ENCODE peak calls at places on chromosome 17, in five cellular contexts. E is GM12878, P is endothelial cell of umbilical vein, B is A549, U is HepG2. R is an unnamed sample.
A peak's percentile ranks its signal among the peaks of the same experiment; 100 is the strongest.

GRCh38 chr17:42118545-42118944 is 2.6 kb downstream of the KAT2A start:
- DNase-seq in U (peak; percentile 52), P (peak; percentile 34), B (peak; percentile 84), E (no peak), R (peak; percentile 58)

GRCh38 chr17:59357929-59358328 is 26.5 kb downstream of the YPEL2 start:
- DNase-seq in E (no peak), B (no peak), P (no peak), U (no peak), R (no peak)

GRCh38 chr17:29714146-29714545 is 91.4 kb upstream of the CORO6 start:
- DNase-seq in P (no peak), B (no peak), U (no peak), E (no peak), R (no peak)

GRCh38 chr17:50045154-50045553 is 10.8 kb upstream of the ITGA3 start:
- DNase-seq in U (no peak), B (no peak), P (no peak), E (no peak), R (no peak)

GRCh38 chr17:6070895-6071511 is 824 bp downstream of the WSCD1 start:
- DNase-seq in B (peak; percentile 38), E (no peak), U (no peak), P (peak; percentile 45), R (no peak)

GRCh38 chr17:67605259-67605912 is 112.3 kb upstream of the NOL11 start:
- DNase-seq in P (no peak), E (no peak), U (no peak), B (no peak), R (no peak)

GRCh38 chr17:36594626-36595401 is 3.1 kb downstream of the DHRS11 start:
- DNase-seq in U (no peak), E (no peak), P (no peak), B (no peak), R (no peak)

GRCh38 chr17:32917081-32917480 is 10.9 kb upstream of the TMEM98 start:
- DNase-seq in U (no peak), E (no peak), P (no peak), B (no peak), R (no peak)

GRCh38 chr17:53655591-53655990 is 167.1 kb upstream of the KIF2B start:
- DNase-seq in U (no peak), P (no peak), E (no peak), B (no peak), R (no peak)

GRCh38 chr17:21376835-21377690 is 906 bp downstream of the KCNJ12 start:
- DNase-seq in P (peak; percentile 10), E (no peak), U (no peak), B (peak; percentile 55), R (peak; percentile 44)

GRCh38 chr17:55266051-55266957 is 1.5 kb downstream of the HLF start:
- DNase-seq in E (no peak), B (no peak), U (peak; percentile 64), P (no peak), R (no peak)

GRCh38 chr17:65042911-65043310 is 13.6 kb downstream of the GNA13 start:
- DNase-seq in P (no peak), U (no peak), B (no peak), E (no peak), R (no peak)

GRCh38 chr17:80821546-80821945 is 170.1 kb upstream of the CHMP6 start:
- DNase-seq in B (no peak), E (no peak), P (no peak), U (no peak), R (no peak)

GRCh38 chr17:76199466-76199865 is 40.8 kb downstream of the RNF157 start:
- DNase-seq in B (no peak), E (no peak), U (no peak), P (no peak), R (no peak)

GRCh38 chr17:20071824-20072691 is 62.9 kb downstream of the SPECC1 start:
- DNase-seq in P (no peak), B (no peak), E (no peak), U (no peak), R (no peak)

GRCh38 chr17:77145635-77146632 is 5.2 kb downstream of the SEC14L1 start:
- DNase-seq in E (peak; percentile 71), U (peak; percentile 70), B (no peak), P (peak; percentile 80), R (no peak)

GRCh38 chr17:39835038-39835786 is 28.9 kb downstream of the IKZF3 start:
- DNase-seq in U (peak; percentile 30), B (no peak), P (no peak), E (no peak), R (no peak)

GRCh38 chr17:2902546-2902945 is 106.3 kb downstream of the RAP1GAP2 start:
- DNase-seq in U (no peak), P (no peak), E (no peak), B (no peak), R (no peak)

GRCh38 chr17:71084219-71084618 is 914.9 kb downstream of the KCNJ2 start:
- DNase-seq in U (peak; percentile 26), E (no peak), B (peak; percentile 20), P (no peak), R (peak; percentile 32)

DNA sequence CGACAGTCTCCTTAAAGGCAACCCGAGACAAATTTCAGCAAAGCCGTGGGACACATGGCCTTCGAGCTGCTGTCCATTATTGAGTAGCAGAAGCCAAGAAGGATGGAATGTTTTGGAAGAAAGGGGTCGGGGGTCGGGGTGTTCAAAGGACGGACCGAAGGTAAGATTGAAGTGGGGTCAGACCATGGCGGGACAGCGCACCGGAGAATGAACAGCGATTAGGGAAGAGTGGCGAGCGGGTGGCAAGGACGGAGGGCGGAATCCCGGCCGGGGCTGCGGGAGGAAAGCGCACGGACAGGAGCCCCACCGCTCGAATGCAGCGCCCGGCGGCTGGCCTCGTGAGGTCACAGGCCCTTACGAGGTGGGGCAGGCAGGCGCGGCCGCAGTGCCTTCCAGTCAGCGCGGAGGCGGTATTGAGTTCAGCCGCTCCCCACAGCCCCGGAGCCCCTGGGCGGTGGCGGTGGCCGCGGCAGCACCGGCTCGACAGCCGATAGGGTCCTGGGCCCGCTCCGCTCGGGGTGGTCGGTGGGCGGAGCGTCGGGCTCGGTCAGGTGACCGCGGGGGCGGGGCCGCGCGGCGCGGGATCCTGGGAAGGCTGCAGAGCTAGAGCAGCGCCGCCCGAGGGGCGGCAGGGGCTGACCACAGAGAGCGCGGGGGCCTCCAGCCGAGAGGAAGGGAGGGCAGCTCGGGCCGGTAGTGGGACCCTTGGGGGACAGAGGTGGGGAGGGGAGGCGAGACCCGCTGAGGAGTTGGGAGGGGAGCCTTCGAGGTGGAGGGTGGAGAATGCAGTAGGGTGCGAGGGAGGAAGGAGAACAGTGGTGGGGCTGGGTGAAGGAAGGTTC is at the start of gene EFCAB13:
- DNase-seq in B (peak; percentile 83), U (peak; percentile 84), P (peak; percentile 94), E (peak; percentile 54), R (peak; percentile 96)
- TF ChIP-seq CTCF in B (peak; percentile 35), U (peak; percentile 59), P (peak; percentile 13), E (no peak), R (no peak)

GRCh38 chr17:1315891-1316403 is 36.5 kb downstream of the TRARG1 start:
- DNase-seq in B (no peak), P (no peak), E (no peak), U (no peak), R (peak; percentile 45)
- TF ChIP-seq MAX in B (no peak), P (no peak), E (no peak), U (no peak), R (no peak)

GRCh38 chr17:1834378-1835149 is 4.8 kb downstream of the RPA1 start:
- DNase-seq in U (no peak), B (no peak), E (peak; percentile 96), P (no peak), R (no peak)
- H3K4me3 ChIP-seq in U (no peak overlapping the region), B (no peak overlapping the region), E (peak overlapping the region; percentile 38), P (no peak overlapping the region), R (no peak overlapping the region)

DNA sequence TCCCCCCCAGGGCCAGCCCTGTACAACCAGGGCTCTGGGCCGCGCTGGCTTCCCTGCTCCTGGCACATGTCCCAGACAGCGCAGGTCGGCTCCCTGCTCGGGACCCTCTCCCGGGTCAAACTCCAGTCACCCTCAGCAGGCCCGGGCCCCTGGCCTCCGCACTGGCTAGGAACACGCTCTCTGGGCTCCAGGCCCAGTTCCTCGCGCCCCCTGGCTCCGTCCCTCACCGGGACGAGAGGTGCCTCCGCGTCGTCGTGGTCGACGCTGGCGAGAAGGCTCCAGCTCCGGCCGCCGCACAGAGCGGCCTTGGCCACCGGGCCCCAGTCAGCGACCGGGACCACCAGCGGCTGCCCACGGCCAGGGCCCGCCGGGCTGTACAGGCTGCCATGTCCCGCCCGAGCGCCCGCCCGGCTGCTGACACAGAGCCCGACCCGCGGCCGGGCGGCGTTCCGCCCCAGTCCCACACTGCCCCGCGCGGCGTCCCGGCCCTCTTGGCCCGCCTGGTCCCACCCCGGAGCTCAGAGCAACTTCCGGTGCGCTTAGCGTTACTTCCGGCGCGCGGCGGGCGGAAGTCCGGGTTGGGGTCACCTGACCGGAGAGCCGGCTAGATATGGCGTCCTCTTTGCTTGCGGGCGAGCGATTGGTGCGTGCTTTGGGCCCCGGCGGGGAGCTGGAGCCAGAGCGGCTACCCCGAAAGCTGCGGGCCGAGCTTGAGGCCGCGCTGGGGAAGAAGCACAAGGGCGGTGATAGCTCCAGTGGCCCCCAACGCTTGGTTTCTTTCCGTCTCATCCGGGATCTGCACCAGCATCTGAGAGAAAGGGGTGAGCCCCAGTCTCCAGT is at the start of gene POLDIP2:
- DNase-seq in U (peak; percentile 87), B (peak; percentile 93), E (peak; percentile 55), P (peak; percentile 95), R (peak; percentile 96)
- TF ChIP-seq CTCF in U (peak; percentile 24), B (no peak), E (no peak), P (no peak), R (no peak)

GRCh38 chr17:72788950-72789585 is 303.4 kb downstream of the SLC39A11 start:
- DNase-seq in P (no peak), E (no peak), B (no peak), U (peak; percentile 85), R (no peak)
- TF ChIP-seq MAX in P (no peak), E (no peak), B (no peak), U (peak; percentile 69), R (no peak)

GRCh38 chr17:47949197-47949759 is 7.9 kb downstream of the PNPO start:
- DNase-seq in P (peak; percentile 77), U (peak; percentile 80), B (peak; percentile 80), E (peak; percentile 53), R (peak; percentile 85)
- H3K4me3 ChIP-seq in P (no peak overlapping the region), U (peak overlapping the region; percentile 28), B (peak overlapping the region; percentile 5), E (peak overlapping the region; percentile 41), R (no peak overlapping the region)

DNA sequence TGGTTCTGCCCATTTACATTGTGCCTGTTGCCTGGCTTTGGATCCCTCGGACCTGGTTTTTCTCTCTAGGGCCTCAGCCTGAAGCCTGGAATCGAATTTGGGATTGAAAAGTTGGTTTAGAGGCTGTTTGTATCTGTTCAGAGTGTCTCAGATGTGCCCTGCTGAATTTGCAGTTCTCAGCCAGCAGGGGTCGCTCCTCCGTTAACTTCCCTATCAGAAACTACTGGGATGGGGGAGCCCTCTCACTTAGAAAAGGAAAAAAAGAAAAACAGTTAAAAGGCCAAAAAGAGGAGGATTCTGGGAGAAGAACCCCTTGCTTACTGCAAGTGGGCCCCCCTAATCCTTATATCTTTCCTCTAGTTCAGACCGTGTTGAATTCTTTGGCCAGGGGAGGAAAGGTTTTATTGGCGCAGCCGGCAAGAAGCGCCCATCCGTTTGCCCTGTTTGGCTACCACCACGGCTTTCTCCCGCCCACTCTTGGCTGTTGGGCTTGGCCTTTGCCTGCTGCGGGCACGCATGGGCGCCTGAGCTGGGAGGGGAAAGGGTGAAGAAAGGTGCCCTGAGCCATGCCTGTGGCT is 8.7 kb downstream of the FZD2 start:
- DNase-seq in E (no peak), U (no peak), P (no peak), B (no peak), R (no peak)
- TF ChIP-seq CTCF in E (peak; percentile 45), U (peak; percentile 16), P (peak; percentile 61), B (peak; percentile 43), R (peak; percentile 54)

GRCh38 chr17:82292251-82293154 is 19.0 kb upstream of the CSNK1D start:
- DNase-seq in B (peak; percentile 100), E (peak; percentile 95), U (peak; percentile 99), P (peak; percentile 97), R (peak; percentile 98)
- TF ChIP-seq MAX in B (peak; percentile 84), E (peak; percentile 97), U (peak; percentile 95), P (peak; percentile 100), R (peak; percentile 100)

R was measured in NB4.